ENCODE peak calls at places on chromosomes 12 and 14, in eight cellular contexts. One of them, this sample, is unnamed.

GRCh38 chr12:130796985-130797686 is 41.9 kb downstream of the STX2 start:
- DNase-seq in hepatocyte: no peak
- DNase-seq in AG08395: no peak
- DNase-seq in activated T-helper 1 cell treated with Interleukin-2 at 50 U/mL for 16 hours: peak
- DNase-seq in CD4-positive, alpha-beta memory T cell: peak
- DNase-seq in stimulated activated naive CD8-positive, alpha-beta T cell treated with anti-CD3 and anti-CD28 coated beads, Interleukin-15, amount 100 ng/mL, for 72 hours: peak
- DNase-seq in HuH-7.5: no peak
- DNase-seq in non-pigmented ciliary epithelial cell: no peak
- DNase-seq in this sample: no peak

GRCh38 chr14:104306450-104307040 is 168.2 kb downstream of the KIF26A start:
- DNase-seq in AG08395: no peak
- DNase-seq in HuH-7.5: no peak
- DNase-seq in non-pigmented ciliary epithelial cell: no peak
- DNase-seq in activated T-helper 1 cell treated with Interleukin-2 at 50 U/mL for 16 hours: no peak
- DNase-seq in hepatocyte: no peak
- DNase-seq in stimulated activated naive CD8-positive, alpha-beta T cell treated with anti-CD3 and anti-CD28 coated beads, Interleukin-15, amount 100 ng/mL, for 72 hours: no peak
- DNase-seq in CD4-positive, alpha-beta memory T cell: no peak
- DNase-seq in this sample: no peak

GRCh38 chr12:62861586-62861985 is 73.4 kb downstream of the PPM1H start:
- DNase-seq in non-pigmented ciliary epithelial cell: no peak
- DNase-seq in CD4-positive, alpha-beta memory T cell: no peak
- DNase-seq in HuH-7.5: no peak
- DNase-seq in stimulated activated naive CD8-positive, alpha-beta T cell treated with anti-CD3 and anti-CD28 coated beads, Interleukin-15, amount 100 ng/mL, for 72 hours: no peak
- DNase-seq in AG08395: no peak
- DNase-seq in hepatocyte: no peak
- DNase-seq in activated T-helper 1 cell treated with Interleukin-2 at 50 U/mL for 16 hours: no peak
- DNase-seq in this sample: no peak

GRCh38 chr14:90649096-90649495 is 167.1 kb downstream of the TTC7B start:
- DNase-seq in stimulated activated naive CD8-positive, alpha-beta T cell treated with anti-CD3 and anti-CD28 coated beads, Interleukin-15, amount 100 ng/mL, for 72 hours: no peak
- DNase-seq in non-pigmented ciliary epithelial cell: no peak
- DNase-seq in CD4-positive, alpha-beta memory T cell: no peak
- DNase-seq in hepatocyte: no peak
- DNase-seq in HuH-7.5: no peak
- DNase-seq in activated T-helper 1 cell treated with Interleukin-2 at 50 U/mL for 16 hours: no peak
- DNase-seq in AG08395: no peak
- DNase-seq in this sample: no peak

GRCh38 chr12:57173089-57173488 is 25.7 kb upstream of the LRP1-AS start:
- DNase-seq in hepatocyte: peak
- DNase-seq in stimulated activated naive CD8-positive, alpha-beta T cell treated with anti-CD3 and anti-CD28 coated beads, Interleukin-15, amount 100 ng/mL, for 72 hours: no peak
- DNase-seq in activated T-helper 1 cell treated with Interleukin-2 at 50 U/mL for 16 hours: no peak
- DNase-seq in CD4-positive, alpha-beta memory T cell: no peak
- DNase-seq in AG08395: peak
- DNase-seq in HuH-7.5: peak
- DNase-seq in non-pigmented ciliary epithelial cell: no peak
- DNase-seq in this sample: no peak

GRCh38 chr12:106192659-106193403 is 54.1 kb upstream of the NUAK1 start:
- DNase-seq in hepatocyte: no peak
- DNase-seq in activated T-helper 1 cell treated with Interleukin-2 at 50 U/mL for 16 hours: no peak
- DNase-seq in CD4-positive, alpha-beta memory T cell: no peak
- DNase-seq in stimulated activated naive CD8-positive, alpha-beta T cell treated with anti-CD3 and anti-CD28 coated beads, Interleukin-15, amount 100 ng/mL, for 72 hours: no peak
- DNase-seq in AG08395: peak
- DNase-seq in non-pigmented ciliary epithelial cell: no peak
- DNase-seq in HuH-7.5: no peak
- DNase-seq in this sample: no peak

GRCh38 chr12:47742253-47742825 is 16.3 kb downstream of the RAPGEF3 start:
- DNase-seq in non-pigmented ciliary epithelial cell: no peak
- DNase-seq in stimulated activated naive CD8-positive, alpha-beta T cell treated with anti-CD3 and anti-CD28 coated beads, Interleukin-15, amount 100 ng/mL, for 72 hours: peak
- DNase-seq in HuH-7.5: peak
- DNase-seq in CD4-positive, alpha-beta memory T cell: peak
- DNase-seq in hepatocyte: peak
- DNase-seq in activated T-helper 1 cell treated with Interleukin-2 at 50 U/mL for 16 hours: peak
- DNase-seq in AG08395: peak
- DNase-seq in this sample: peak

GRCh38 chr12:110079477-110080400 is 31.4 kb upstream of the C12orf76 start:
- DNase-seq in non-pigmented ciliary epithelial cell: no peak
- DNase-seq in stimulated activated naive CD8-positive, alpha-beta T cell treated with anti-CD3 and anti-CD28 coated beads, Interleukin-15, amount 100 ng/mL, for 72 hours: peak
- DNase-seq in hepatocyte: peak
- DNase-seq in activated T-helper 1 cell treated with Interleukin-2 at 50 U/mL for 16 hours: peak
- DNase-seq in HuH-7.5: no peak
- DNase-seq in CD4-positive, alpha-beta memory T cell: peak
- DNase-seq in AG08395: no peak
- DNase-seq in this sample: peak

GRCh38 chr14:104989951-104990303 is 4.3 kb downstream of the CLBA1 start:
- DNase-seq in CD4-positive, alpha-beta memory T cell: no peak
- DNase-seq in non-pigmented ciliary epithelial cell: no peak
- DNase-seq in HuH-7.5: no peak
- DNase-seq in hepatocyte: no peak
- DNase-seq in stimulated activated naive CD8-positive, alpha-beta T cell treated with anti-CD3 and anti-CD28 coated beads, Interleukin-15, amount 100 ng/mL, for 72 hours: no peak
- DNase-seq in activated T-helper 1 cell treated with Interleukin-2 at 50 U/mL for 16 hours: no peak
- DNase-seq in AG08395: no peak
- DNase-seq in this sample: no peak

GRCh38 chr12:24596768-24597388 is 352.0 kb downstream of the BCAT1 start:
- DNase-seq in activated T-helper 1 cell treated with Interleukin-2 at 50 U/mL for 16 hours: no peak
- DNase-seq in stimulated activated naive CD8-positive, alpha-beta T cell treated with anti-CD3 and anti-CD28 coated beads, Interleukin-15, amount 100 ng/mL, for 72 hours: no peak
- DNase-seq in AG08395: peak
- DNase-seq in CD4-positive, alpha-beta memory T cell: peak
- DNase-seq in non-pigmented ciliary epithelial cell: peak
- DNase-seq in HuH-7.5: no peak
- DNase-seq in hepatocyte: peak
- DNase-seq in this sample: no peak

GRCh38 chr12:54616933-54617535 is 17.7 kb downstream of the LACRT start:
- DNase-seq in CD4-positive, alpha-beta memory T cell: no peak
- DNase-seq in stimulated activated naive CD8-positive, alpha-beta T cell treated with anti-CD3 and anti-CD28 coated beads, Interleukin-15, amount 100 ng/mL, for 72 hours: no peak
- DNase-seq in non-pigmented ciliary epithelial cell: no peak
- DNase-seq in activated T-helper 1 cell treated with Interleukin-2 at 50 U/mL for 16 hours: no peak
- DNase-seq in HuH-7.5: no peak
- DNase-seq in hepatocyte: no peak
- DNase-seq in AG08395: no peak
- DNase-seq in this sample: no peak

GRCh38 chr12:130428116-130428515 is 90.4 kb downstream of the PIWIL1 start:
- DNase-seq in hepatocyte: no peak
- DNase-seq in AG08395: no peak
- DNase-seq in HuH-7.5: no peak
- DNase-seq in activated T-helper 1 cell treated with Interleukin-2 at 50 U/mL for 16 hours: no peak
- DNase-seq in stimulated activated naive CD8-positive, alpha-beta T cell treated with anti-CD3 and anti-CD28 coated beads, Interleukin-15, amount 100 ng/mL, for 72 hours: no peak
- DNase-seq in non-pigmented ciliary epithelial cell: no peak
- DNase-seq in CD4-positive, alpha-beta memory T cell: no peak
- DNase-seq in this sample: no peak

GRCh38 chr12:117968826-117969659 is at the start of gene KSR2:
- DNase-seq in HuH-7.5: peak
- DNase-seq in activated T-helper 1 cell treated with Interleukin-2 at 50 U/mL for 16 hours: peak
- DNase-seq in AG08395: peak
- DNase-seq in hepatocyte: peak
- DNase-seq in CD4-positive, alpha-beta memory T cell: peak
- DNase-seq in stimulated activated naive CD8-positive, alpha-beta T cell treated with anti-CD3 and anti-CD28 coated beads, Interleukin-15, amount 100 ng/mL, for 72 hours: peak
- DNase-seq in non-pigmented ciliary epithelial cell: no peak
- DNase-seq in this sample: peak

GRCh38 chr14:78997811-78998210 is 827.6 kb downstream of the NRXN3 start:
- DNase-seq in non-pigmented ciliary epithelial cell: no peak
- DNase-seq in CD4-positive, alpha-beta memory T cell: no peak
- DNase-seq in stimulated activated naive CD8-positive, alpha-beta T cell treated with anti-CD3 and anti-CD28 coated beads, Interleukin-15, amount 100 ng/mL, for 72 hours: no peak
- DNase-seq in hepatocyte: peak
- DNase-seq in HuH-7.5: no peak
- DNase-seq in AG08395: no peak
- DNase-seq in activated T-helper 1 cell treated with Interleukin-2 at 50 U/mL for 16 hours: no peak
- DNase-seq in this sample: no peak

GRCh38 chr12:118188690-118189371 is 52.9 kb downstream of the PEBP1 start:
- DNase-seq in hepatocyte: no peak
- DNase-seq in CD4-positive, alpha-beta memory T cell: no peak
- DNase-seq in stimulated activated naive CD8-positive, alpha-beta T cell treated with anti-CD3 and anti-CD28 coated beads, Interleukin-15, amount 100 ng/mL, for 72 hours: no peak
- DNase-seq in HuH-7.5: no peak
- DNase-seq in activated T-helper 1 cell treated with Interleukin-2 at 50 U/mL for 16 hours: no peak
- DNase-seq in AG08395: peak
- DNase-seq in non-pigmented ciliary epithelial cell: no peak
- DNase-seq in this sample: no peak

GRCh38 chr14:55025948-55026347 is 951 bp downstream of the WDHD1 start:
- DNase-seq in non-pigmented ciliary epithelial cell: no peak
- DNase-seq in stimulated activated naive CD8-positive, alpha-beta T cell treated with anti-CD3 and anti-CD28 coated beads, Interleukin-15, amount 100 ng/mL, for 72 hours: no peak
- DNase-seq in HuH-7.5: no peak
- DNase-seq in hepatocyte: no peak
- DNase-seq in activated T-helper 1 cell treated with Interleukin-2 at 50 U/mL for 16 hours: no peak
- DNase-seq in AG08395: no peak
- DNase-seq in CD4-positive, alpha-beta memory T cell: no peak
- DNase-seq in this sample: no peak

GRCh38 chr14:94120667-94121335 is 8.6 kb downstream of the IFI27L2 start:
- DNase-seq in AG08395: peak
- DNase-seq in stimulated activated naive CD8-positive, alpha-beta T cell treated with anti-CD3 and anti-CD28 coated beads, Interleukin-15, amount 100 ng/mL, for 72 hours: no peak
- DNase-seq in activated T-helper 1 cell treated with Interleukin-2 at 50 U/mL for 16 hours: no peak
- DNase-seq in non-pigmented ciliary epithelial cell: no peak
- DNase-seq in CD4-positive, alpha-beta memory T cell: no peak
- DNase-seq in HuH-7.5: no peak
- DNase-seq in hepatocyte: no peak
- DNase-seq in this sample: no peak

GRCh38 chr14:61547186-61548121 is 147.9 kb upstream of the HIF1A start:
- DNase-seq in HuH-7.5: no peak
- DNase-seq in activated T-helper 1 cell treated with Interleukin-2 at 50 U/mL for 16 hours: no peak
- DNase-seq in hepatocyte: peak
- DNase-seq in non-pigmented ciliary epithelial cell: no peak
- DNase-seq in AG08395: peak
- DNase-seq in stimulated activated naive CD8-positive, alpha-beta T cell treated with anti-CD3 and anti-CD28 coated beads, Interleukin-15, amount 100 ng/mL, for 72 hours: no peak
- DNase-seq in CD4-positive, alpha-beta memory T cell: no peak
- DNase-seq in this sample: no peak

GRCh38 chr14:76174982-76175381 is 23.3 kb downstream of the GPATCH2L start:
- DNase-seq in hepatocyte: no peak
- DNase-seq in stimulated activated naive CD8-positive, alpha-beta T cell treated with anti-CD3 and anti-CD28 coated beads, Interleukin-15, amount 100 ng/mL, for 72 hours: no peak
- DNase-seq in HuH-7.5: no peak
- DNase-seq in non-pigmented ciliary epithelial cell: no peak
- DNase-seq in CD4-positive, alpha-beta memory T cell: no peak
- DNase-seq in activated T-helper 1 cell treated with Interleukin-2 at 50 U/mL for 16 hours: no peak
- DNase-seq in AG08395: no peak
- DNase-seq in this sample: no peak